ENCODE peak calls at places on chromosomes 3 and 15, in four cellular contexts. S, D, O and V are unnamed samples. For H3K4me1, the result is how much of the 10 kb centered on the place peaks cover.

GRCh38 chr3:170180107-170180951 is 1.2 kb downstream of the PHC3 start:
- DNase-seq in S (no peak), D (no peak), O (no peak), V (no peak)

GRCh38 chr15:70856884-70857546 is 3.1 kb upstream of the LARP6 start:
- DNase-seq in S (peak), D (peak), O (no peak), V (peak)

GRCh38 chr3:73604491-73604890 is 20.2 kb downstream of the PDZRN3 start:
- DNase-seq in S (no peak), D (no peak), O (no peak), V (no peak)

GRCh38 chr15:64897345-64897985 is 14.2 kb upstream of the ANKDD1A start:
- DNase-seq in S (no peak), D (peak), O (no peak), V (no peak)

GRCh38 chr3:143727391-143727790 is 120.9 kb downstream of the SLC9A9 start:
- DNase-seq in S (no peak), D (no peak), O (no peak), V (no peak)

GRCh38 chr15:78681306-78682012 is 40.4 kb upstream of the CHRNB4 start:
- DNase-seq in S (no peak), D (no peak), O (no peak), V (no peak)

GRCh38 chr3:126567696-126568438 is 9.1 kb upstream of the C3orf22 start:
- DNase-seq in S (no peak), D (no peak), O (no peak), V (no peak)

GRCh38 chr3:185733980-185734724 is 90.7 kb downstream of the IGF2BP2 start:
- DNase-seq in S (peak), D (peak), O (peak), V (peak)

GRCh38 chr15:70488002-70488605 is 275.3 kb downstream of the UACA start:
- DNase-seq in S (no peak), D (peak), O (peak), V (peak)

GRCh38 chr15:100768501-100768931 is 111.1 kb upstream of the ALDH1A3 start:
- DNase-seq in S (no peak), D (no peak), O (no peak), V (no peak)

DNA sequence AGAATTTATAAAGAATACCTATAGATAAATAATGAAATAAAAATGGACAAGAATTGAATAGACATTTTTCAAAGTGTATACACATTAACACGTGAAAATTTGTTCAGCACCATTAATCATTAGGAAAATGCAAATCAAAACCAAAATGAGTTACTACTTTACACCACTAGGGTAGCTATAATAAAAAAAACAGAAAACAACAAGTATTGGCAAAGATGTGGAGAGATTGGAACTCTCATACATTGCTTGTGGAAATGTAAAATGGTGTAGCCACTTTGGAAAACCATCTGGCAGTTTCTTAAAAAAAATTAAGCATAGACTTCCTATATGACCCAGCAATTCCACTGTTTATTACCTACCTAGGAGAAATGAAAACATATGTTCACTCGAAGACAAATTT is 172.8 kb upstream of the P2RY1 start:
- DNase-seq in S (no peak), D (no peak), O (no peak), V (no peak)
- TF ChIP-seq CTCF in S (no peak), D (no peak), O (peak), V (no peak)

GRCh38 chr3:50267280-50267913 is 1.6 kb upstream of the SEMA3B start:
- DNase-seq in S (no peak), D (peak), O (no peak), V (peak)
- TF ChIP-seq POLR2A in S (no peak), D (no peak), O (peak), V (peak)

DNA sequence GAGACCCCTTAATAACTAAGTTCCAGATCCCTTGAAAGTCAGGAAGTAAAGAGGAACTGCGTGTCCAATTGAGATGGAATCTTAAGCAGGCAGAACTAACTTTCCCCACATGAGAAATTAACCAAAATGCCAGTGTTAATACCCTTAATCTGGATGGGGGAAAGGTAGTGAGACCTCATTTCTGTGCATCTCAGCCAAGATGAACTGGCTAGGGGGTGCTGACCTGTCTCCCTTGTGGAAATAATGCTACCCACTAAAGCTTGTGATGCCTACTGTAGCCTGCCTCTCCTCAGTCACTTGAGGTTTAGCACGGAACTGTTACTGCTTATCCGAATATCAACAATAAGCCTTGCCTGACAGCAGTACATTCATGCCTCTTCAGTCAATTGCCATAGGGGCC is 15.1 kb downstream of the BOC start:
- DNase-seq in S (no peak), D (no peak), O (no peak), V (no peak)
- H3K4me1 ChIP-seq in S (under half), D (under half), O (under half), V (under half)

GRCh38 chr3:16264708-16265454 is at the start of the genes DPH3 and OXNAD1:
- DNase-seq in S (peak), D (peak), O (peak), V (peak)
- TF ChIP-seq CTCF in S (no peak), D (peak), O (peak), V (peak)

GRCh38 chr3:182731764-182732163 is 61.5 kb upstream of the ATP11B start:
- DNase-seq in S (no peak), D (no peak), O (no peak), V (no peak)

GRCh38 chr3:182728248-182728647 is 65.1 kb upstream of the ATP11B start:
- DNase-seq in S (no peak), D (no peak), O (no peak), V (no peak)

GRCh38 chr3:182732232-182733015 is 60.9 kb upstream of the ATP11B start:
- DNase-seq in S (no peak), D (no peak), O (no peak), V (no peak)

GRCh38 chr3:182729903-182730674 is 63.2 kb upstream of the ATP11B start:
- DNase-seq in S (no peak), D (no peak), O (peak), V (no peak)

DNA sequence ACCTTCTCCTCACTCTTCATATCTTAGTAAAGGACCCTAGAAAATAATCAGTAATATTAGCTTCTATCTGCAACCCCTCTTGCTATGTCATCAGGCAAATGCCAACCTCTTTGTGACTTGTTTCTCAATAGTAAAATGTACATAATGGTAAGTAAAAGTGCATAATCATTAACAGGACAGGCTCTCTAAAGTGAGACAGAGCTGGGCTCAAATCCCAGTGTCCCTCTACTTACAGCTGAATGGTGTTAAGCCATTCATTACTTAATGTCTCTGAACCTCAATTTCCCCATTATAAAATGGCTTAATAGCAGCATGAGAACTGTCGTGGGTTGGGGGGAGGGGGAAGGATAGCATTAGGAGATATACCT is 62.6 kb upstream of the ATP11B start:
- DNase-seq in S (no peak), D (no peak), O (no peak), V (no peak)
- TF ChIP-seq POLR2A in S (no peak), D (no peak), O (no peak), V (no peak)

DNA sequence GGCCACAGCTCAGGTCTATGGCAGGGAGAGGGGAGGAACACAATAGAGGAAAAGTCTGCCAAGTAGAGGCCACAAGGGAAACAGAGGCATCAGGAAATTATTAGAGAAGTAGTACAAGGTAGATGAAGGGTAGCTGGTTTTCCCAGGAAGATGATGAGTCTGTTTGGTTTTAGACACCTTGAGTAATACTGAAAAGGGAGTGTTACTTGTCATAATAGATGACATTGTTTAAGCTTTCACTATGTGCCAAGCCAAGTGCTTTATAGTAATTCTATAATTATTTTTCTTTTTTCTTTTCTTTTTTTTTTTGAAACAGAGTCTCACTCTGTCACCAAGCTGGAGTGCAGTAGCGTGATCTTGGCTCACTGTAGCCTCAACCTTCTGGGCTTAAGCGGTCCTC is 13.7 kb downstream of the PXK start:
- DNase-seq in S (no peak), D (no peak), O (no peak), V (no peak)
- H3K4me1 ChIP-seq in S (under half), D (under half), O (under half), V (under half)

GRCh38 chr3:48082580-48083187 is 66.5 kb upstream of the MAP4 start:
- DNase-seq in S (no peak), D (no peak), O (no peak), V (no peak)

DNA sequence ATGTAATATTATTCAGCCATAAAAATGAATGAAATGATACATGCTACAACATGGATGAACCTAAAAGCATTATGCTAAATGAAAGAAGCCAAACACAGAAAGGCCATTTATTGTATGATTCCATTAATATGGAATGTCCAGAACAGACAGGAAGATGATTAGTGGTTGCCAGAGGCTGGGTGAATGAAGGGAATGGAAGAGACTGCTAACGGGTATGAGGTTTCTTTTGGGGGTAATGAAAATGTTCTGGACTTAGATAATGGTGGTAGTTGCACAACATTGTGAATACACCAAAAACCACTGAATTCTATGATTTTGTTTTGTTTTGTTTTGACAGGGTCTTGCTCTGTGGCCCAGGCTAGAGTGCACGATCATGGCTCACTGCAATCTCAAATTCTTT is 61.6 kb upstream of the MAP4 start:
- DNase-seq in S (no peak), D (no peak), O (no peak), V (no peak)
- TF ChIP-seq CTCF in S (no peak), D (no peak), O (no peak), V (no peak)